ENCODE peak calls at places on chromosomes 12 and 14, in six cellular contexts. N is MCF 10A, H is left ventricle myocardium inferior, I is Caco-2, A is coronary artery, F is osteocyte. U is an unnamed sample.

GRCh38 chr12:66688836-66689439 is 10.1 kb upstream of the GRIP1 start:
- DNase-seq in A (no peak), I (peak; percentile 81), F (no peak), H (no peak), N (peak; percentile 66), U (peak; percentile 80)

GRCh38 chr14:51085007-51085406 is 9.9 kb downstream of the TRIM9 start:
- DNase-seq in H (no peak), N (no peak), A (no peak), F (no peak), I (no peak), U (no peak)

GRCh38 chr14:39107624-39108023 is 4.6 kb upstream of the SEC23A start:
- DNase-seq in F (no peak), I (peak; percentile 37), H (no peak), N (peak; percentile 53), A (no peak), U (no peak)

GRCh38 chr12:111084605-111085004 is 164.2 kb upstream of the MYL2 start:
- DNase-seq in A (no peak), F (no peak), H (no peak), N (no peak), I (no peak), U (no peak)

GRCh38 chr14:60649815-60650381 is 621 bp upstream of the SIX1 start:
- DNase-seq in I (no peak), A (no peak), F (no peak), N (no peak), H (no peak), U (no peak)

GRCh38 chr12:49232940-49233841 is 31.7 kb upstream of the TUBA1C start:
- DNase-seq in F (peak; percentile 86), H (peak; percentile 75), I (no peak), A (no peak), N (no peak), U (no peak)

GRCh38 chr14:95979339-95980042 is 59.7 kb upstream of the C14orf132 start:
- DNase-seq in H (no peak), I (no peak), A (no peak), N (peak; percentile 7), F (no peak), U (no peak)

GRCh38 chr14:95299271-95299670 is 20.4 kb downstream of the CLMN start:
- DNase-seq in I (no peak), F (no peak), H (no peak), N (no peak), A (no peak), U (no peak)

GRCh38 chr12:66584673-66585072 is 94.2 kb downstream of the GRIP1 start:
- DNase-seq in A (no peak), N (peak; percentile 59), I (no peak), F (no peak), H (no peak), U (no peak)

GRCh38 chr14:50797250-50798047 is 33.5 kb downstream of the NIN start:
- DNase-seq in A (no peak), N (no peak), H (no peak), F (no peak), I (no peak), U (no peak)

GRCh38 chr12:93009533-93009932 is 80.4 kb upstream of the EEA1 start:
- DNase-seq in N (no peak), A (no peak), F (no peak), H (no peak), I (no peak), U (no peak)

GRCh38 chr14:79514700-79515099 is 696.6 kb downstream of the DIO2 start:
- DNase-seq in I (peak; percentile 17), A (no peak), F (no peak), H (no peak), N (no peak), U (no peak)

GRCh38 chr12:32755654-32756475 is at the start of gene YARS2:
- DNase-seq in I (peak; percentile 97), H (peak; percentile 94), F (peak; percentile 96), N (peak; percentile 97), A (peak; percentile 94), U (peak; percentile 91)
- TF ChIP-seq CTCF in I (peak; percentile 95), H (peak; percentile 85), F (peak; percentile 94), N (peak; percentile 80), A (peak; percentile 61), U (peak; percentile 86)

GRCh38 chr12:124720019-124720686 is 143.5 kb downstream of the SCARB1 start:
- DNase-seq in N (peak; percentile 60), F (no peak), A (no peak), I (no peak), H (no peak), U (no peak)
- TF ChIP-seq CTCF in N (peak; percentile 31), F (peak; percentile 48), A (no peak), I (no peak), H (peak; percentile 43), U (peak; percentile 18)

DNA sequence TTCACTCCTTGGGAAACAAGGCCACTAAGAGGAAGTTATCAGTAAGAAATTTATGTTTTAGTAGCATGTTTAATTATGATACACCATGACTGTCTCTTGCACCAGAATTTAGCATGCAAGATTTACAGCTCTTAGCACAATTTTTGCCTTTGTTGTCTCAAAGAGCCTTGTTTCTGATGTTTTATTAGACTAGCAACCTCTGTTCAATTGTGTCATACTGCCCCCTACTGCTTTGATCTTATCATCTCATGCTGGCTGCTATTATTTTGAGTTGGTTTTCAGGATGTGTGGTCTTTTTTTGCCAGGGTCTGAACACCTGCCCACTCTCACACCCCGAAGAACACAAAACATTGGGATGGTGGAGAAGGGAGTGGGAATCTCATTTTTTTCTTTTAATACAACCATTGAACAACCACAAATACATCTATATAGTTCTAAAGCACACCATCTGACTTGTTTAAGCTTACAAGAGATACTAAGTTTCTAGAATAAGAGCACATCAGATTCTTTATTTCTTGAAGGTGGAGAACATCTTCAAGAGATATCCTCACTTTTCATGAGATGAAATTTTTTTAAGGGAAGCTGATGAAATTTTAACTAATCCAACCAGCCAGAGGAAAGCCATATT is 160.8 kb downstream of the SPTSSA start:
- DNase-seq in H (no peak), F (no peak), N (peak; percentile 73), A (no peak), I (peak; percentile 64), U (peak; percentile 54)
- TF ChIP-seq CTCF in H (peak; percentile 73), F (peak; percentile 57), N (peak; percentile 76), A (no peak), I (peak; percentile 56), U (peak; percentile 37)

GRCh38 chr12:59444932-59445331 is 150.9 kb upstream of the SLC16A7 start:
- DNase-seq in N (peak; percentile 23), H (no peak), F (no peak), A (no peak), I (no peak), U (peak; percentile 45)
- TF ChIP-seq CTCF in N (peak; percentile 40), H (peak; percentile 54), F (peak; percentile 20), A (no peak), I (no peak), U (no peak)

GRCh38 chr14:75450381-75451276 is 22.8 kb downstream of the JDP2 start:
- DNase-seq in H (peak; percentile 54), A (no peak), N (peak; percentile 84), I (peak; percentile 12), F (no peak), U (peak; percentile 70)
- TF ChIP-seq CTCF in H (no peak), A (no peak), N (no peak), I (no peak), F (no peak), U (no peak)

DNA sequence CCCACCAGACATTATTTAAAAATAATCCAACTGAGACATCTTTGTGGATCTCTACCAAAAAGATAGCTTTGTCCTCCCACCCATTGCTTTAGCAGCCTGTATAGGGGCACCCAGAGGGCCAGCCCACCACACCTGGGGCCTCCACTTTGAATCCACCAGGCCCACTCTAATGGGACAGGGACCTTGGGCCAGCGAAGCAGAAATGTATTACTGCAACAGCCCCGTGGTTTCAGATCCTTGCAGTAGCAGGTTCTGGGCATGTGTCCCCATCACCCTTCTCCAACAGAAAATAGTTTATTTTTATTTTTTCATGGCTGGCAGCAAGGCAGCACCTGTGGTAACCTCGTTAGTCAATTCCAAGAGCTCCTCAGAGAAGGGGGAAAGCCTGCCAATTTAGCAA is 218.4 kb downstream of the ZFP36L1 start:
- DNase-seq in I (no peak), A (no peak), N (no peak), F (no peak), H (no peak), U (no peak)
- TF ChIP-seq CTCF in I (no peak), A (no peak), N (no peak), F (no peak), H (no peak), U (no peak)

GRCh38 chr12:25996677-25997076 is 38.2 kb downstream of the RASSF8 start:
- DNase-seq in H (no peak), I (no peak), A (no peak), N (no peak), F (no peak), U (no peak)

GRCh38 chr12:26000883-26001282 is 42.4 kb downstream of the RASSF8 start:
- DNase-seq in H (no peak), N (no peak), F (no peak), I (no peak), A (no peak), U (no peak)

GRCh38 chr12:25997401-25997973 is 39.0 kb downstream of the RASSF8 start:
- DNase-seq in F (no peak), A (no peak), I (peak; percentile 46), H (no peak), N (peak; percentile 59), U (no peak)

GRCh38 chr12:26003065-26003464 is 44.6 kb downstream of the RASSF8 start:
- DNase-seq in I (no peak), F (no peak), N (no peak), A (no peak), H (no peak), U (no peak)

GRCh38 chr12:26001530-26001929 is 43.0 kb downstream of the RASSF8 start:
- DNase-seq in N (no peak), A (no peak), H (no peak), I (no peak), F (no peak), U (no peak)
- TF ChIP-seq CTCF in N (no peak), A (no peak), H (no peak), I (no peak), F (no peak), U (no peak)

GRCh38 chr12:33427071-33427470 is 12.5 kb downstream of the SYT10 start:
- DNase-seq in F (no peak), H (no peak), A (no peak), I (peak; percentile 40), N (peak; percentile 54), U (peak; percentile 50)
- TF ChIP-seq CTCF in F (no peak), H (no peak), A (no peak), I (peak; percentile 24), N (no peak), U (peak; percentile 47)

GRCh38 chr14:98133806-98134205 is 1138.2 kb downstream of the BCL11B start:
- DNase-seq in H (no peak), A (no peak), N (peak; percentile 53), I (no peak), F (no peak), U (no peak)
- TF ChIP-seq CTCF in H (no peak), A (no peak), N (no peak), I (no peak), F (no peak), U (no peak)